ENCODE peak calls at places on chromosomes 7 and 10, in six cellular contexts. One of them, this sample, is unnamed. For H3K9me3, the result is how much of the 10 kb centered on the place peaks cover.

GRCh38 chr7:154867068-154867467 is 135.9 kb downstream of the PAXIP1 start:
- DNase-seq in K562: no peak
- DNase-seq in naive thymus-derived CD4-positive, alpha-beta T cell: no peak
- DNase-seq in CD8-positive, alpha-beta memory T cell: no peak
- DNase-seq in CD4-positive, alpha-beta T cell: no peak
- DNase-seq in colonic mucosa: no peak
- DNase-seq in this sample: no peak

GRCh38 chr7:106592282-106593027 is 68.5 kb downstream of the CCDC71L start:
- DNase-seq in K562: no peak
- DNase-seq in naive thymus-derived CD4-positive, alpha-beta T cell: no peak
- DNase-seq in CD8-positive, alpha-beta memory T cell: no peak
- DNase-seq in CD4-positive, alpha-beta T cell: no peak
- DNase-seq in colonic mucosa: no peak
- DNase-seq in this sample: no peak

GRCh38 chr7:50854831-50855230 is 72.1 kb upstream of the GRB10 start:
- DNase-seq in K562: no peak
- DNase-seq in naive thymus-derived CD4-positive, alpha-beta T cell: no peak
- DNase-seq in CD8-positive, alpha-beta memory T cell: no peak
- DNase-seq in CD4-positive, alpha-beta T cell: no peak
- DNase-seq in colonic mucosa: no peak
- DNase-seq in this sample: no peak

GRCh38 chr7:101936223-101936611 is 118.8 kb downstream of the CUX1 start:
- DNase-seq in K562: no peak
- DNase-seq in naive thymus-derived CD4-positive, alpha-beta T cell: no peak
- DNase-seq in CD8-positive, alpha-beta memory T cell: no peak
- DNase-seq in CD4-positive, alpha-beta T cell: no peak
- DNase-seq in colonic mucosa: peak
- DNase-seq in this sample: no peak

GRCh38 chr7:81260152-81260551 is 341.3 kb upstream of the SEMA3C start:
- DNase-seq in K562: no peak
- DNase-seq in naive thymus-derived CD4-positive, alpha-beta T cell: no peak
- DNase-seq in CD8-positive, alpha-beta memory T cell: no peak
- DNase-seq in CD4-positive, alpha-beta T cell: no peak
- DNase-seq in colonic mucosa: no peak
- DNase-seq in this sample: no peak

GRCh38 chr10:110501142-110501937 is 3.6 kb downstream of the DUSP5 start:
- DNase-seq in K562: peak
- DNase-seq in naive thymus-derived CD4-positive, alpha-beta T cell: no peak
- DNase-seq in CD8-positive, alpha-beta memory T cell: peak
- DNase-seq in CD4-positive, alpha-beta T cell: peak
- DNase-seq in colonic mucosa: peak
- DNase-seq in this sample: peak

GRCh38 chr7:76294344-76295024 is 8.0 kb upstream of the HSPB1 start:
- DNase-seq in K562: peak
- DNase-seq in naive thymus-derived CD4-positive, alpha-beta T cell: no peak
- DNase-seq in CD8-positive, alpha-beta memory T cell: no peak
- DNase-seq in CD4-positive, alpha-beta T cell: no peak
- DNase-seq in colonic mucosa: peak
- DNase-seq in this sample: no peak

GRCh38 chr10:5559642-5560141 is 34.9 kb downstream of the CALML3 start:
- DNase-seq in K562: no peak
- DNase-seq in naive thymus-derived CD4-positive, alpha-beta T cell: no peak
- DNase-seq in CD8-positive, alpha-beta memory T cell: no peak
- DNase-seq in CD4-positive, alpha-beta T cell: no peak
- DNase-seq in colonic mucosa: no peak
- DNase-seq in this sample: no peak

GRCh38 chr7:106731207-106731606 is 70.2 kb upstream of the CCDC71L start:
- DNase-seq in K562: no peak
- DNase-seq in naive thymus-derived CD4-positive, alpha-beta T cell: no peak
- DNase-seq in CD8-positive, alpha-beta memory T cell: no peak
- DNase-seq in CD4-positive, alpha-beta T cell: no peak
- DNase-seq in colonic mucosa: no peak
- DNase-seq in this sample: no peak

GRCh38 chr7:4144801-4145470 is 537.2 kb upstream of the FOXK1 start:
- DNase-seq in K562: no peak
- DNase-seq in naive thymus-derived CD4-positive, alpha-beta T cell: peak
- DNase-seq in CD8-positive, alpha-beta memory T cell: no peak
- DNase-seq in CD4-positive, alpha-beta T cell: no peak
- DNase-seq in colonic mucosa: peak
- DNase-seq in this sample: no peak

GRCh38 chr7:79340212-79340611 is 113.3 kb downstream of the MAGI2 start:
- DNase-seq in K562: no peak
- DNase-seq in naive thymus-derived CD4-positive, alpha-beta T cell: no peak
- DNase-seq in CD8-positive, alpha-beta memory T cell: no peak
- DNase-seq in CD4-positive, alpha-beta T cell: no peak
- DNase-seq in colonic mucosa: no peak
- DNase-seq in this sample: no peak

GRCh38 chr7:92645114-92645497 is 54.9 kb upstream of the FAM133B start:
- DNase-seq in K562: no peak
- DNase-seq in naive thymus-derived CD4-positive, alpha-beta T cell: no peak
- DNase-seq in CD8-positive, alpha-beta memory T cell: no peak
- DNase-seq in CD4-positive, alpha-beta T cell: no peak
- DNase-seq in colonic mucosa: no peak
- DNase-seq in this sample: no peak

GRCh38 chr10:50582766-50583762 is 40.7 kb downstream of the SGMS1 start:
- DNase-seq in K562: peak
- DNase-seq in naive thymus-derived CD4-positive, alpha-beta T cell: no peak
- DNase-seq in CD8-positive, alpha-beta memory T cell: no peak
- DNase-seq in CD4-positive, alpha-beta T cell: no peak
- DNase-seq in colonic mucosa: no peak
- DNase-seq in this sample: no peak

GRCh38 chr10:88557659-88558058 is 25.5 kb downstream of the RNLS start:
- DNase-seq in K562: no peak
- DNase-seq in naive thymus-derived CD4-positive, alpha-beta T cell: no peak
- DNase-seq in CD8-positive, alpha-beta memory T cell: no peak
- DNase-seq in CD4-positive, alpha-beta T cell: no peak
- DNase-seq in colonic mucosa: no peak
- DNase-seq in this sample: no peak

GRCh38 chr10:52541082-52541481 is 227.0 kb downstream of the DKK1 start:
- DNase-seq in K562: no peak
- DNase-seq in naive thymus-derived CD4-positive, alpha-beta T cell: no peak
- DNase-seq in CD8-positive, alpha-beta memory T cell: no peak
- DNase-seq in CD4-positive, alpha-beta T cell: no peak
- DNase-seq in colonic mucosa: no peak
- DNase-seq in this sample: no peak

GRCh38 chr7:43727494-43727893 is 1.8 kb downstream of the COA1 start:
- DNase-seq in K562: no peak
- DNase-seq in naive thymus-derived CD4-positive, alpha-beta T cell: no peak
- DNase-seq in CD8-positive, alpha-beta memory T cell: no peak
- DNase-seq in CD4-positive, alpha-beta T cell: no peak
- DNase-seq in colonic mucosa: no peak
- DNase-seq in this sample: no peak

GRCh38 chr7:131098527-131098926 is 229.1 kb upstream of the MKLN1 start:
- DNase-seq in K562: no peak
- DNase-seq in naive thymus-derived CD4-positive, alpha-beta T cell: no peak
- DNase-seq in CD8-positive, alpha-beta memory T cell: no peak
- DNase-seq in CD4-positive, alpha-beta T cell: no peak
- DNase-seq in colonic mucosa: no peak
- DNase-seq in this sample: no peak

GRCh38 chr10:24449769-24450310 is 240.9 kb downstream of the KIAA1217 start:
- DNase-seq in K562: no peak
- DNase-seq in naive thymus-derived CD4-positive, alpha-beta T cell: no peak
- DNase-seq in CD8-positive, alpha-beta memory T cell: no peak
- DNase-seq in CD4-positive, alpha-beta T cell: no peak
- DNase-seq in colonic mucosa: no peak
- DNase-seq in this sample: no peak

GRCh38 chr7:120857558-120858298 is at the start of gene TSPAN12:
- DNase-seq in K562: peak
- DNase-seq in naive thymus-derived CD4-positive, alpha-beta T cell: no peak
- DNase-seq in CD8-positive, alpha-beta memory T cell: peak
- DNase-seq in CD4-positive, alpha-beta T cell: peak
- DNase-seq in colonic mucosa: peak
- DNase-seq in this sample: peak

GRCh38 chr7:786472-787255 is 45.6 kb upstream of the SUN1 start:
- DNase-seq in K562: peak
- DNase-seq in naive thymus-derived CD4-positive, alpha-beta T cell: peak
- DNase-seq in CD8-positive, alpha-beta memory T cell: peak
- DNase-seq in CD4-positive, alpha-beta T cell: peak
- DNase-seq in colonic mucosa: peak
- DNase-seq in this sample: peak

GRCh38 chr7:1709900-1710299 is 39.8 kb downstream of the ELFN1 start:
- DNase-seq in K562: peak
- DNase-seq in naive thymus-derived CD4-positive, alpha-beta T cell: no peak
- DNase-seq in CD8-positive, alpha-beta memory T cell: no peak
- DNase-seq in CD4-positive, alpha-beta T cell: no peak
- DNase-seq in colonic mucosa: no peak
- DNase-seq in this sample: no peak

GRCh38 chr7:135291809-135292253 is 58.2 kb downstream of the STRA8 start:
- DNase-seq in K562: no peak
- DNase-seq in naive thymus-derived CD4-positive, alpha-beta T cell: no peak
- DNase-seq in CD8-positive, alpha-beta memory T cell: no peak
- DNase-seq in CD4-positive, alpha-beta T cell: no peak
- DNase-seq in colonic mucosa: no peak
- DNase-seq in this sample: no peak

GRCh38 chr10:69384320-69384719 is 32.4 kb downstream of the TACR2 start:
- DNase-seq in K562: no peak
- DNase-seq in naive thymus-derived CD4-positive, alpha-beta T cell: no peak
- DNase-seq in CD8-positive, alpha-beta memory T cell: no peak
- DNase-seq in CD4-positive, alpha-beta T cell: no peak
- DNase-seq in colonic mucosa: no peak
- DNase-seq in this sample: no peak

GRCh38 chr7:1368150-1368681 is 91.1 kb downstream of the MICALL2 start:
- DNase-seq in K562: no peak
- DNase-seq in naive thymus-derived CD4-positive, alpha-beta T cell: no peak
- DNase-seq in CD8-positive, alpha-beta memory T cell: no peak
- DNase-seq in CD4-positive, alpha-beta T cell: no peak
- DNase-seq in colonic mucosa: no peak
- DNase-seq in this sample: no peak

GRCh38 chr7:47683485-47683898 is 101.6 kb upstream of the TNS3 start:
- DNase-seq in K562: no peak
- DNase-seq in naive thymus-derived CD4-positive, alpha-beta T cell: no peak
- DNase-seq in CD8-positive, alpha-beta memory T cell: no peak
- DNase-seq in CD4-positive, alpha-beta T cell: no peak
- DNase-seq in colonic mucosa: no peak
- DNase-seq in this sample: no peak

GRCh38 chr10:20976891-20977684 is 80.0 kb upstream of the NEBL start:
- DNase-seq in K562: peak
- DNase-seq in naive thymus-derived CD4-positive, alpha-beta T cell: no peak
- DNase-seq in CD8-positive, alpha-beta memory T cell: no peak
- DNase-seq in CD4-positive, alpha-beta T cell: no peak
- DNase-seq in colonic mucosa: no peak
- DNase-seq in this sample: no peak

GRCh38 chr7:2870471-2870941 is 26.4 kb upstream of the GNA12 start:
- DNase-seq in K562: peak
- DNase-seq in naive thymus-derived CD4-positive, alpha-beta T cell: peak
- DNase-seq in CD8-positive, alpha-beta memory T cell: no peak
- DNase-seq in CD4-positive, alpha-beta T cell: peak
- DNase-seq in colonic mucosa: peak
- DNase-seq in this sample: peak

GRCh38 chr10:13784067-13784466 is 197.3 kb downstream of the PRPF18 start:
- DNase-seq in K562: peak
- DNase-seq in naive thymus-derived CD4-positive, alpha-beta T cell: no peak
- DNase-seq in CD8-positive, alpha-beta memory T cell: no peak
- DNase-seq in CD4-positive, alpha-beta T cell: peak
- DNase-seq in colonic mucosa: no peak
- DNase-seq in this sample: no peak

GRCh38 chr10:129617768-129618167 is 150.7 kb downstream of the MGMT start:
- DNase-seq in K562: no peak
- DNase-seq in naive thymus-derived CD4-positive, alpha-beta T cell: no peak
- DNase-seq in CD8-positive, alpha-beta memory T cell: no peak
- DNase-seq in CD4-positive, alpha-beta T cell: no peak
- DNase-seq in colonic mucosa: no peak
- DNase-seq in this sample: no peak

GRCh38 chr10:77004917-77005564 is 632.6 kb downstream of the KCNMA1 start:
- DNase-seq in K562: peak
- DNase-seq in naive thymus-derived CD4-positive, alpha-beta T cell: no peak
- DNase-seq in CD8-positive, alpha-beta memory T cell: no peak
- DNase-seq in CD4-positive, alpha-beta T cell: no peak
- DNase-seq in colonic mucosa: peak
- DNase-seq in this sample: no peak
- H3K9me3 ChIP-seq in K562: under half
- H3K9me3 ChIP-seq in naive thymus-derived CD4-positive, alpha-beta T cell: under half
- H3K9me3 ChIP-seq in CD8-positive, alpha-beta memory T cell: under half
- H3K9me3 ChIP-seq in CD4-positive, alpha-beta T cell: under half
- H3K9me3 ChIP-seq in colonic mucosa: under half
- H3K9me3 ChIP-seq in this sample: under half

GRCh38 chr10:62343000-62343399 is 31.2 kb upstream of the ZNF365 start:
- DNase-seq in K562: no peak
- DNase-seq in naive thymus-derived CD4-positive, alpha-beta T cell: no peak
- DNase-seq in CD8-positive, alpha-beta memory T cell: no peak
- DNase-seq in CD4-positive, alpha-beta T cell: no peak
- DNase-seq in colonic mucosa: no peak
- DNase-seq in this sample: no peak
- H3K9me3 ChIP-seq in K562: under half
- H3K9me3 ChIP-seq in naive thymus-derived CD4-positive, alpha-beta T cell: under half
- H3K9me3 ChIP-seq in CD8-positive, alpha-beta memory T cell: under half
- H3K9me3 ChIP-seq in CD4-positive, alpha-beta T cell: half or more
- H3K9me3 ChIP-seq in colonic mucosa: under half
- H3K9me3 ChIP-seq in this sample: under half

GRCh38 chr7:46468753-46469356 is 547.8 kb upstream of the IGFBP3 start:
- DNase-seq in K562: peak
- DNase-seq in naive thymus-derived CD4-positive, alpha-beta T cell: no peak
- DNase-seq in CD8-positive, alpha-beta memory T cell: no peak
- DNase-seq in CD4-positive, alpha-beta T cell: no peak
- DNase-seq in colonic mucosa: no peak
- DNase-seq in this sample: no peak
- H3K9me3 ChIP-seq in K562: under half
- H3K9me3 ChIP-seq in naive thymus-derived CD4-positive, alpha-beta T cell: half or more
- H3K9me3 ChIP-seq in CD8-positive, alpha-beta memory T cell: under half
- H3K9me3 ChIP-seq in CD4-positive, alpha-beta T cell: half or more
- H3K9me3 ChIP-seq in colonic mucosa: under half
- H3K9me3 ChIP-seq in this sample: under half

GRCh38 chr10:131211965-131212619 is 99.4 kb downstream of the TCERG1L start:
- DNase-seq in K562: no peak
- DNase-seq in naive thymus-derived CD4-positive, alpha-beta T cell: no peak
- DNase-seq in CD8-positive, alpha-beta memory T cell: no peak
- DNase-seq in CD4-positive, alpha-beta T cell: no peak
- DNase-seq in colonic mucosa: no peak
- DNase-seq in this sample: no peak

GRCh38 chr10:131211556-131211955 is 100.0 kb downstream of the TCERG1L start:
- DNase-seq in K562: no peak
- DNase-seq in naive thymus-derived CD4-positive, alpha-beta T cell: no peak
- DNase-seq in CD8-positive, alpha-beta memory T cell: no peak
- DNase-seq in CD4-positive, alpha-beta T cell: no peak
- DNase-seq in colonic mucosa: no peak
- DNase-seq in this sample: no peak

GRCh38 chr10:131211146-131211545 is 100.4 kb downstream of the TCERG1L start:
- DNase-seq in K562: no peak
- DNase-seq in naive thymus-derived CD4-positive, alpha-beta T cell: no peak
- DNase-seq in CD8-positive, alpha-beta memory T cell: no peak
- DNase-seq in CD4-positive, alpha-beta T cell: no peak
- DNase-seq in colonic mucosa: no peak
- DNase-seq in this sample: no peak

GRCh38 chr10:131207584-131208532 is 103.7 kb downstream of the TCERG1L start:
- DNase-seq in K562: no peak
- DNase-seq in naive thymus-derived CD4-positive, alpha-beta T cell: no peak
- DNase-seq in CD8-positive, alpha-beta memory T cell: no peak
- DNase-seq in CD4-positive, alpha-beta T cell: no peak
- DNase-seq in colonic mucosa: no peak
- DNase-seq in this sample: no peak

DNA sequence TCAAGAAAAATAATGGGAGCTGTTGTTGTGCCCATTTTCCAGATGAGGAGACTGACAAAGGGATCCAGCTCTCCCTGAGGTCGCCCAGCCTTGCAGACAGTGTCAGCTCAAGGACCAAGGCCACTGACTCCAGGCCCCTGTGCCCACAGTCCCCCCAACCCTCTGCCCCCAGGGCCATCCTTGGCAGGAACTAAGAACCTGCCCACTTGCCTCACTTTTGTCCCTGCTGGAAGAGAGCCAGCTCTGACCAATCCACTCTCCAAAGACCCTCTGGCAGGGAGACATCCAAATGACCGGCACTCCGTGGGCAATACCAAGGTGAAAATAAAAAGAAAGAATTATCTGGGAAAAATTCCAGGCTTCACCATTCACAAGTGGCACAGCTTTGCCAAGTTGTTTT is 101.3 kb downstream of the TCERG1L start:
- DNase-seq in K562: no peak
- DNase-seq in naive thymus-derived CD4-positive, alpha-beta T cell: no peak
- DNase-seq in CD8-positive, alpha-beta memory T cell: no peak
- DNase-seq in CD4-positive, alpha-beta T cell: no peak
- DNase-seq in colonic mucosa: no peak
- DNase-seq in this sample: no peak
- H3K9me3 ChIP-seq in K562: under half
- H3K9me3 ChIP-seq in naive thymus-derived CD4-positive, alpha-beta T cell: under half
- H3K9me3 ChIP-seq in CD8-positive, alpha-beta memory T cell: under half
- H3K9me3 ChIP-seq in CD4-positive, alpha-beta T cell: under half
- H3K9me3 ChIP-seq in colonic mucosa: under half
- H3K9me3 ChIP-seq in this sample: under half